ENCODE peak calls at places on chromosome 6, in four cellular contexts. L is mesenchymal stem cell, P is H1, N is trophoblast cell. K is an unnamed sample.

GRCh38 chr6:159959976-159960384 is 8.9 kb upstream of the IGF2R start:
- DNase-seq in P (peak; percentile 1), N (no peak), L (no peak), K (no peak)

GRCh38 chr6:31113861-31114539 is 600 bp upstream of the PSORS1C1 start:
- DNase-seq in N (no peak), P (no peak), L (no peak), K (no peak)

GRCh38 chr6:166942393-166943168 is 13.8 kb downstream of the RNASET2 start:
- DNase-seq in P (no peak), N (peak; percentile 85), L (no peak), K (no peak)

GRCh38 chr6:120410586-120410985 is 923.7 kb downstream of the TBC1D32 start:
- DNase-seq in P (no peak), N (no peak), L (no peak), K (no peak)

GRCh38 chr6:109454483-109455160 is 950 bp downstream of the MICAL1 start:
- DNase-seq in N (no peak), L (peak; percentile 46), P (no peak), K (no peak)

GRCh38 chr6:87078983-87079616 is 15.8 kb downstream of the CGA start:
- DNase-seq in L (peak; percentile 69), P (peak; percentile 88), N (peak; percentile 77), K (peak; percentile 61)

GRCh38 chr6:151999194-151999593 is 191.7 kb downstream of the ESR1 start:
- DNase-seq in L (no peak), N (no peak), P (no peak), K (no peak)

GRCh38 chr6:21382821-21383455 is 210.6 kb upstream of the SOX4 start:
- DNase-seq in N (no peak), P (no peak), L (no peak), K (no peak)

GRCh38 chr6:110415297-110415916 is at the start of gene DDO:
- DNase-seq in N (no peak), L (peak; percentile 14), P (no peak), K (no peak)

GRCh38 chr6:70838907-70839285 is 118.0 kb downstream of the B3GAT2 start:
- DNase-seq in P (no peak), L (no peak), N (no peak), K (no peak)

GRCh38 chr6:66926060-66926459 is 1219.0 kb upstream of the EYS start:
- DNase-seq in L (peak; percentile 16), P (no peak), N (no peak), K (no peak)

GRCh38 chr6:147970970-147971369 is 371.7 kb upstream of the SASH1 start:
- DNase-seq in P (no peak), L (peak; percentile 20), N (no peak), K (no peak)

GRCh38 chr6:3561745-3562144 is 104.9 kb upstream of the SLC22A23 start:
- DNase-seq in L (peak; percentile 18), P (no peak), N (no peak), K (no peak)

GRCh38 chr6:139903411-139904157 is 529.1 kb upstream of the CITED2 start:
- DNase-seq in P (no peak), L (no peak), N (no peak), K (no peak)

GRCh38 chr6:11812951-11813350 is 34.3 kb upstream of the ADTRP start:
- DNase-seq in P (no peak), L (no peak), N (no peak), K (no peak)

GRCh38 chr6:158205220-158205944 is 37.2 kb downstream of the GTF2H5 start:
- DNase-seq in L (no peak), N (peak; percentile 26), P (peak; percentile 62), K (no peak)

GRCh38 chr6:21732731-21733130 is 139.2 kb downstream of the SOX4 start:
- DNase-seq in N (no peak), P (no peak), L (no peak), K (no peak)

GRCh38 chr6:22457986-22458385 is 111.4 kb upstream of the HDGFL1 start:
- DNase-seq in N (no peak), L (no peak), P (no peak), K (no peak)

GRCh38 chr6:132763269-132763668 is 5.6 kb upstream of the VNN2 start:
- DNase-seq in L (peak; percentile 45), P (no peak), N (no peak), K (no peak)

GRCh38 chr6:34182751-34183531 is 37.1 kb upstream of the GRM4 start:
- DNase-seq in N (no peak), P (no peak), L (no peak), K (no peak)

GRCh38 chr6:133951881-133952814 is 876 bp upstream of the TBPL1 start:
- DNase-seq in N (peak; percentile 23), L (peak; percentile 87), P (peak; percentile 76), K (peak; percentile 51)

GRCh38 chr6:147205690-147206600 is 1.7 kb downstream of the STXBP5 start:
- DNase-seq in P (no peak), N (no peak), L (peak; percentile 38), K (no peak)

GRCh38 chr6:168299541-168300511 is 19.8 kb downstream of the DACT2 start:
- DNase-seq in N (no peak), L (no peak), P (no peak), K (no peak)

GRCh38 chr6:4812068-4812467 is 35.9 kb downstream of the CDYL start:
- DNase-seq in L (peak; percentile 38), P (no peak), N (no peak), K (no peak)

GRCh38 chr6:137657351-137657911 is 163.2 kb upstream of the OLIG3 start:
- DNase-seq in N (peak; percentile 53), L (no peak), P (no peak), K (no peak)

GRCh38 chr6:169722362-169723199 is 1.7 kb downstream of the PHF10 start:
- DNase-seq in L (peak; percentile 73), P (peak; percentile 50), N (peak; percentile 50), K (peak; percentile 29)

GRCh38 chr6:7107578-7108195 is at the start of gene RREB1:
- DNase-seq in N (peak; percentile 36), L (peak; percentile 75), P (peak; percentile 74), K (peak; percentile 58)

GRCh38 chr6:170140129-170140528 is 150.7 kb downstream of the DLL1 start:
- DNase-seq in N (no peak), P (no peak), L (no peak), K (no peak)

GRCh38 chr6:90249044-90249443 is 47.6 kb downstream of the BACH2 start:
- DNase-seq in N (no peak), P (no peak), L (no peak), K (no peak)

GRCh38 chr6:37145443-37145842 is 24.5 kb upstream of the PIM1 start:
- DNase-seq in L (peak; percentile 34), N (peak; percentile 35), P (no peak), K (no peak)

GRCh38 chr6:8180327-8181161 is 78.2 kb upstream of the EEF1E1 start:
- DNase-seq in P (no peak), L (peak; percentile 42), N (no peak), K (peak; percentile 77)
- H3K4me3 ChIP-seq in P (no peak overlapping the region), L (no peak overlapping the region), N (no peak overlapping the region), K (no peak overlapping the region)

DNA sequence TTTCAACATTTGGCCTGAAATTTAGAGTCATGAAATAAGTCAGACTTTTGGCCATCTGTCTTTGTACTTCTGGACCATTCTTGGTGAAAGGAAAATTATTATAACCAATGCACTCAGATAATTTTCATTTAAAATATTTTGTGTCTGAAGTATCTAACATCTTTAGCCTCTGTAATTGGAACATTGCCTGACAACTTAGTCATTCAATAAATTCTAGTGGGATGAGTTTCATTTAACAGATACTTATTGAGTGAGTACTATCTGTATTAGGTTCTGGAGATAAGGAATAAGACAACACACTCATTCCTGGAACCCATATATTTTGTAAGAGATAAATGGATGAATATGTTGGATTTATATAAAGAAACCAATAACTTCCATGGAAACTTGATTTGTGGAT is 536.0 kb downstream of the BCKDHB start:
- DNase-seq in P (no peak), N (no peak), L (peak; percentile 36), K (no peak)
- H4K91ac ChIP-seq in P (no peak overlapping the region), N (no peak overlapping the region), L (no peak overlapping the region), K (no peak overlapping the region)

GRCh38 chr6:106694343-106694742 is 65.0 kb downstream of the QRSL1 start:
- DNase-seq in L (no peak), N (no peak), P (no peak), K (no peak)

GRCh38 chr6:106692112-106692822 is 62.9 kb downstream of the QRSL1 start:
- DNase-seq in L (peak; percentile 1), N (no peak), P (no peak), K (peak; percentile 20)

GRCh38 chr6:106688177-106688951 is 59.0 kb downstream of the QRSL1 start:
- DNase-seq in L (no peak), P (no peak), N (no peak), K (no peak)

GRCh38 chr6:106692823-106693216 is 63.4 kb downstream of the QRSL1 start:
- DNase-seq in P (no peak), L (no peak), N (no peak), K (no peak)

GRCh38 chr6:106693343-106693742 is 64.0 kb downstream of the QRSL1 start:
- DNase-seq in L (no peak), P (no peak), N (no peak), K (no peak)
- H2BK12ac ChIP-seq in L (no peak overlapping the region), P (peak overlapping the region; percentile 86), N (no peak overlapping the region), K (no peak overlapping the region)

GRCh38 chr6:43076928-43077809 is 1.1 kb downstream of the PTK7 start:
- DNase-seq in P (peak; percentile 82), L (peak; percentile 46), N (no peak), K (no peak)

GRCh38 chr6:43075791-43076092 is 372 bp upstream of the PTK7 start:
- DNase-seq in P (no peak), L (no peak), N (no peak), K (no peak)

GRCh38 chr6:43076093-43076927 is at the start of gene PTK7:
- DNase-seq in P (peak; percentile 88), N (no peak), L (peak; percentile 65), K (peak; percentile 83)

GRCh38 chr6:43078651-43079050 is 2.5 kb downstream of the PTK7 start:
- DNase-seq in N (no peak), P (no peak), L (peak; percentile 56), K (no peak)

GRCh38 chr6:43077981-43078411 is 1.9 kb downstream of the PTK7 start:
- DNase-seq in N (no peak), P (no peak), L (peak; percentile 69), K (no peak)
- H3K4me3 ChIP-seq in N (peak overlapping the region; percentile 98), P (peak overlapping the region; percentile 94), L (peak overlapping the region; percentile 89), K (peak overlapping the region; percentile 98)